ENCODE peak calls at places on chromosome 17, in ten cellular contexts. One of them, this sample, is unnamed.
A peak's percentile ranks its signal among the peaks of the same experiment; 100 is the strongest.

GRCh38 chr17:82901356-82901755 is 61.5 kb upstream of the ZNF750 start:
- DNase-seq in tibial artery: no peak
- DNase-seq in fibroblast of lung: no peak
- DNase-seq in IMR-90: no peak
- DNase-seq in mesenchymal stem cell: no peak
- DNase-seq in cardiac muscle cell: no peak
- DNase-seq in lung: no peak
- DNase-seq in tibial nerve: no peak
- DNase-seq in mucosa of descending colon: no peak
- DNase-seq in adipocyte: no peak
- DNase-seq in this sample: no peak

GRCh38 chr17:17021194-17021863 is 20.9 kb upstream of the MPRIP start:
- DNase-seq in tibial artery: peak; percentile 65
- DNase-seq in fibroblast of lung: peak; percentile 70
- DNase-seq in IMR-90: no peak
- DNase-seq in mesenchymal stem cell: no peak
- DNase-seq in cardiac muscle cell: peak; percentile 63
- DNase-seq in lung: peak; percentile 62
- DNase-seq in tibial nerve: peak; percentile 34
- DNase-seq in mucosa of descending colon: peak; percentile 36
- DNase-seq in adipocyte: peak; percentile 37
- DNase-seq in this sample: peak; percentile 79

GRCh38 chr17:81713004-81713555 is 996 bp downstream of the SLC25A10 start:
- DNase-seq in tibial artery: no peak
- DNase-seq in fibroblast of lung: no peak
- DNase-seq in IMR-90: no peak
- DNase-seq in mesenchymal stem cell: no peak
- DNase-seq in cardiac muscle cell: peak; percentile 16
- DNase-seq in lung: no peak
- DNase-seq in tibial nerve: no peak
- DNase-seq in mucosa of descending colon: no peak
- DNase-seq in adipocyte: peak; percentile 22
- DNase-seq in this sample: no peak

GRCh38 chr17:8466873-8467272 is 31.2 kb downstream of the NDEL1 start:
- DNase-seq in tibial artery: no peak
- DNase-seq in fibroblast of lung: no peak
- DNase-seq in IMR-90: no peak
- DNase-seq in mesenchymal stem cell: no peak
- DNase-seq in cardiac muscle cell: no peak
- DNase-seq in lung: no peak
- DNase-seq in tibial nerve: no peak
- DNase-seq in mucosa of descending colon: no peak
- DNase-seq in adipocyte: no peak
- DNase-seq in this sample: no peak

GRCh38 chr17:8949061-8949622 is 16.4 kb downstream of the PIK3R5 start:
- DNase-seq in tibial artery: no peak
- DNase-seq in fibroblast of lung: no peak
- DNase-seq in IMR-90: no peak
- DNase-seq in mesenchymal stem cell: no peak
- DNase-seq in cardiac muscle cell: no peak
- DNase-seq in lung: no peak
- DNase-seq in tibial nerve: no peak
- DNase-seq in mucosa of descending colon: no peak
- DNase-seq in adipocyte: no peak
- DNase-seq in this sample: no peak

GRCh38 chr17:676060-676745 is 38.4 kb downstream of the VPS53 start:
- DNase-seq in tibial artery: peak; percentile 44
- DNase-seq in fibroblast of lung: peak; percentile 85
- DNase-seq in IMR-90: peak; percentile 83
- DNase-seq in mesenchymal stem cell: no peak
- DNase-seq in cardiac muscle cell: peak; percentile 20
- DNase-seq in lung: no peak
- DNase-seq in tibial nerve: no peak
- DNase-seq in mucosa of descending colon: no peak
- DNase-seq in adipocyte: no peak
- DNase-seq in this sample: no peak

GRCh38 chr17:70699408-70699807 is 530.1 kb downstream of the KCNJ2 start:
- DNase-seq in tibial artery: no peak
- DNase-seq in fibroblast of lung: no peak
- DNase-seq in IMR-90: no peak
- DNase-seq in mesenchymal stem cell: no peak
- DNase-seq in cardiac muscle cell: no peak
- DNase-seq in lung: no peak
- DNase-seq in tibial nerve: no peak
- DNase-seq in mucosa of descending colon: no peak
- DNase-seq in adipocyte: no peak
- DNase-seq in this sample: no peak

GRCh38 chr17:28717578-28718316 is at the start of gene RAB34:
- DNase-seq in tibial artery: peak; percentile 70
- DNase-seq in fibroblast of lung: peak; percentile 91
- DNase-seq in IMR-90: peak; percentile 89
- DNase-seq in mesenchymal stem cell: peak; percentile 94
- DNase-seq in cardiac muscle cell: peak; percentile 94
- DNase-seq in lung: peak; percentile 77
- DNase-seq in tibial nerve: peak; percentile 63
- DNase-seq in mucosa of descending colon: peak; percentile 50
- DNase-seq in adipocyte: peak; percentile 97
- DNase-seq in this sample: no peak

GRCh38 chr17:44187131-44187899 is 543 bp downstream of the TMUB2 start:
- DNase-seq in tibial artery: no peak
- DNase-seq in fibroblast of lung: peak; percentile 42
- DNase-seq in IMR-90: peak; percentile 46
- DNase-seq in mesenchymal stem cell: peak; percentile 32
- DNase-seq in cardiac muscle cell: peak; percentile 61
- DNase-seq in lung: no peak
- DNase-seq in tibial nerve: no peak
- DNase-seq in mucosa of descending colon: peak; percentile 55
- DNase-seq in adipocyte: peak; percentile 85
- DNase-seq in this sample: peak; percentile 34

GRCh38 chr17:42519546-42520444 is 16.2 kb upstream of the NAGLU start:
- DNase-seq in tibial artery: peak; percentile 98
- DNase-seq in fibroblast of lung: peak; percentile 99
- DNase-seq in IMR-90: peak; percentile 99
- DNase-seq in mesenchymal stem cell: peak; percentile 98
- DNase-seq in cardiac muscle cell: peak; percentile 99
- DNase-seq in lung: peak; percentile 86
- DNase-seq in tibial nerve: peak; percentile 98
- DNase-seq in mucosa of descending colon: peak; percentile 81
- DNase-seq in adipocyte: peak; percentile 99
- DNase-seq in this sample: peak; percentile 45

GRCh38 chr17:354651-355556 is 2.3 kb upstream of the RPH3AL start:
- DNase-seq in tibial artery: no peak
- DNase-seq in fibroblast of lung: no peak
- DNase-seq in IMR-90: no peak
- DNase-seq in mesenchymal stem cell: no peak
- DNase-seq in cardiac muscle cell: no peak
- DNase-seq in lung: peak; percentile 83
- DNase-seq in tibial nerve: no peak
- DNase-seq in mucosa of descending colon: no peak
- DNase-seq in adipocyte: no peak
- DNase-seq in this sample: peak; percentile 12

GRCh38 chr17:46262271-46262670 is 32.7 kb upstream of the LRRC37A start:
- DNase-seq in tibial artery: no peak
- DNase-seq in fibroblast of lung: no peak
- DNase-seq in IMR-90: no peak
- DNase-seq in mesenchymal stem cell: peak; percentile 17
- DNase-seq in cardiac muscle cell: no peak
- DNase-seq in lung: no peak
- DNase-seq in tibial nerve: no peak
- DNase-seq in mucosa of descending colon: no peak
- DNase-seq in adipocyte: no peak
- DNase-seq in this sample: no peak

GRCh38 chr17:36824678-36825091 is 112.6 kb upstream of the LHX1 start:
- DNase-seq in tibial artery: no peak
- DNase-seq in fibroblast of lung: no peak
- DNase-seq in IMR-90: no peak
- DNase-seq in mesenchymal stem cell: no peak
- DNase-seq in cardiac muscle cell: peak; percentile 11
- DNase-seq in lung: no peak
- DNase-seq in tibial nerve: no peak
- DNase-seq in mucosa of descending colon: no peak
- DNase-seq in adipocyte: no peak
- DNase-seq in this sample: no peak

GRCh38 chr17:82914375-82914774 is 74.6 kb upstream of the ZNF750 start:
- DNase-seq in tibial artery: no peak
- DNase-seq in fibroblast of lung: no peak
- DNase-seq in IMR-90: no peak
- DNase-seq in mesenchymal stem cell: no peak
- DNase-seq in cardiac muscle cell: peak; percentile 7
- DNase-seq in lung: no peak
- DNase-seq in tibial nerve: no peak
- DNase-seq in mucosa of descending colon: no peak
- DNase-seq in adipocyte: no peak
- DNase-seq in this sample: no peak

GRCh38 chr17:54373970-54374369 is 526.7 kb upstream of the TOM1L1 start:
- DNase-seq in tibial artery: no peak
- DNase-seq in fibroblast of lung: no peak
- DNase-seq in IMR-90: no peak
- DNase-seq in mesenchymal stem cell: no peak
- DNase-seq in cardiac muscle cell: no peak
- DNase-seq in lung: no peak
- DNase-seq in tibial nerve: no peak
- DNase-seq in mucosa of descending colon: no peak
- DNase-seq in adipocyte: no peak
- DNase-seq in this sample: no peak

GRCh38 chr17:9002610-9003354 is 18.5 kb upstream of the NTN1 start:
- DNase-seq in tibial artery: no peak
- DNase-seq in fibroblast of lung: peak; percentile 30
- DNase-seq in IMR-90: no peak
- DNase-seq in mesenchymal stem cell: no peak
- DNase-seq in cardiac muscle cell: peak; percentile 18
- DNase-seq in lung: no peak
- DNase-seq in tibial nerve: no peak
- DNase-seq in mucosa of descending colon: no peak
- DNase-seq in adipocyte: no peak
- DNase-seq in this sample: no peak

GRCh38 chr17:50593321-50593720 is 32.8 kb downstream of the CACNA1G start:
- DNase-seq in tibial artery: no peak
- DNase-seq in fibroblast of lung: no peak
- DNase-seq in IMR-90: no peak
- DNase-seq in mesenchymal stem cell: peak; percentile 13
- DNase-seq in cardiac muscle cell: no peak
- DNase-seq in lung: peak; percentile 66
- DNase-seq in tibial nerve: no peak
- DNase-seq in mucosa of descending colon: no peak
- DNase-seq in adipocyte: no peak
- DNase-seq in this sample: no peak

GRCh38 chr17:38885044-38885727 is 15.3 kb downstream of the LASP1 start:
- DNase-seq in tibial artery: no peak
- DNase-seq in fibroblast of lung: no peak
- DNase-seq in IMR-90: no peak
- DNase-seq in mesenchymal stem cell: no peak
- DNase-seq in cardiac muscle cell: no peak
- DNase-seq in lung: no peak
- DNase-seq in tibial nerve: no peak
- DNase-seq in mucosa of descending colon: peak; percentile 41
- DNase-seq in adipocyte: no peak
- DNase-seq in this sample: peak; percentile 96
- H3K4me3 ChIP-seq in tibial artery: no peak overlapping the region
- H3K4me3 ChIP-seq in fibroblast of lung: no peak overlapping the region
- H3K4me3 ChIP-seq in IMR-90: no peak overlapping the region
- H3K4me3 ChIP-seq in mesenchymal stem cell: no peak overlapping the region
- H3K4me3 ChIP-seq in cardiac muscle cell: no peak overlapping the region
- H3K4me3 ChIP-seq in lung: no peak overlapping the region
- H3K4me3 ChIP-seq in tibial nerve: no peak overlapping the region
- H3K4me3 ChIP-seq in mucosa of descending colon: no peak overlapping the region
- H3K4me3 ChIP-seq in adipocyte: no peak overlapping the region
- H3K4me3 ChIP-seq in this sample: no peak overlapping the region

GRCh38 chr17:53122966-53123365 is 699.8 kb upstream of the KIF2B start:
- DNase-seq in tibial artery: no peak
- DNase-seq in fibroblast of lung: no peak
- DNase-seq in IMR-90: no peak
- DNase-seq in mesenchymal stem cell: no peak
- DNase-seq in cardiac muscle cell: no peak
- DNase-seq in lung: no peak
- DNase-seq in tibial nerve: no peak
- DNase-seq in mucosa of descending colon: no peak
- DNase-seq in adipocyte: no peak
- DNase-seq in this sample: no peak
- H3K9me3 ChIP-seq in tibial artery: no peaks in the 10 kb centered on the region
- H3K9me3 ChIP-seq in fibroblast of lung: no peaks in the 10 kb centered on the region
- H3K9me3 ChIP-seq in IMR-90: no peaks in the 10 kb centered on the region
- H3K9me3 ChIP-seq in mesenchymal stem cell: peaks cover under 1% of the 10 kb centered on the region
- H3K9me3 ChIP-seq in cardiac muscle cell: no peaks in the 10 kb centered on the region
- H3K9me3 ChIP-seq in lung: no peaks in the 10 kb centered on the region
- H3K9me3 ChIP-seq in tibial nerve: no peaks in the 10 kb centered on the region
- H3K9me3 ChIP-seq in mucosa of descending colon: no peaks in the 10 kb centered on the region
- H3K9me3 ChIP-seq in adipocyte: no peaks in the 10 kb centered on the region
- H3K9me3 ChIP-seq in this sample: no peaks in the 10 kb centered on the region

GRCh38 chr17:74448774-74449173 is 16.9 kb downstream of the GPRC5C start:
- DNase-seq in tibial artery: no peak
- DNase-seq in fibroblast of lung: no peak
- DNase-seq in IMR-90: no peak
- DNase-seq in mesenchymal stem cell: no peak
- DNase-seq in cardiac muscle cell: no peak
- DNase-seq in lung: no peak
- DNase-seq in tibial nerve: no peak
- DNase-seq in mucosa of descending colon: no peak
- DNase-seq in adipocyte: no peak
- DNase-seq in this sample: no peak

GRCh38 chr17:74444406-74444805 is 12.5 kb downstream of the GPRC5C start:
- DNase-seq in tibial artery: peak; percentile 82
- DNase-seq in fibroblast of lung: no peak
- DNase-seq in IMR-90: no peak
- DNase-seq in mesenchymal stem cell: no peak
- DNase-seq in cardiac muscle cell: peak; percentile 69
- DNase-seq in lung: no peak
- DNase-seq in tibial nerve: peak; percentile 63
- DNase-seq in mucosa of descending colon: no peak
- DNase-seq in adipocyte: no peak
- DNase-seq in this sample: no peak

GRCh38 chr17:74447628-74448159 is 15.8 kb downstream of the GPRC5C start:
- DNase-seq in tibial artery: no peak
- DNase-seq in fibroblast of lung: no peak
- DNase-seq in IMR-90: no peak
- DNase-seq in mesenchymal stem cell: no peak
- DNase-seq in cardiac muscle cell: no peak
- DNase-seq in lung: no peak
- DNase-seq in tibial nerve: no peak
- DNase-seq in mucosa of descending colon: no peak
- DNase-seq in adipocyte: no peak
- DNase-seq in this sample: no peak

GRCh38 chr17:74445156-74445555 is 13.3 kb downstream of the GPRC5C start:
- DNase-seq in tibial artery: no peak
- DNase-seq in fibroblast of lung: no peak
- DNase-seq in IMR-90: no peak
- DNase-seq in mesenchymal stem cell: no peak
- DNase-seq in cardiac muscle cell: no peak
- DNase-seq in lung: no peak
- DNase-seq in tibial nerve: no peak
- DNase-seq in mucosa of descending colon: no peak
- DNase-seq in adipocyte: no peak
- DNase-seq in this sample: no peak

GRCh38 chr17:74446551-74447500 is 14.9 kb downstream of the GPRC5C start:
- DNase-seq in tibial artery: peak; percentile 88
- DNase-seq in fibroblast of lung: no peak
- DNase-seq in IMR-90: no peak
- DNase-seq in mesenchymal stem cell: no peak
- DNase-seq in cardiac muscle cell: peak; percentile 61
- DNase-seq in lung: no peak
- DNase-seq in tibial nerve: no peak
- DNase-seq in mucosa of descending colon: no peak
- DNase-seq in adipocyte: no peak
- DNase-seq in this sample: no peak
- H3K4me1 ChIP-seq in tibial artery: peaks cover 98% of the 10 kb centered on the region
- H3K4me1 ChIP-seq in fibroblast of lung: no peaks in the 10 kb centered on the region
- H3K4me1 ChIP-seq in IMR-90: no peaks in the 10 kb centered on the region
- H3K4me1 ChIP-seq in mesenchymal stem cell: peaks cover 42% of the 10 kb centered on the region
- H3K4me1 ChIP-seq in cardiac muscle cell: peaks cover 25% of the 10 kb centered on the region
- H3K4me1 ChIP-seq in lung: peaks cover 32% of the 10 kb centered on the region
- H3K4me1 ChIP-seq in tibial nerve: peaks cover 34% of the 10 kb centered on the region
- H3K4me1 ChIP-seq in mucosa of descending colon: peaks cover 32% of the 10 kb centered on the region
- H3K4me1 ChIP-seq in adipocyte: peaks cover 22% of the 10 kb centered on the region
- H3K4me1 ChIP-seq in this sample: peaks cover 9% of the 10 kb centered on the region

GRCh38 chr17:78486228-78486802 is 90.9 kb downstream of the DNAH17 start:
- DNase-seq in tibial artery: no peak
- DNase-seq in fibroblast of lung: no peak
- DNase-seq in IMR-90: no peak
- DNase-seq in mesenchymal stem cell: no peak
- DNase-seq in cardiac muscle cell: no peak
- DNase-seq in lung: no peak
- DNase-seq in tibial nerve: no peak
- DNase-seq in mucosa of descending colon: no peak
- DNase-seq in adipocyte: no peak
- DNase-seq in this sample: no peak
- H3K4me3 ChIP-seq in tibial artery: no peak overlapping the region
- H3K4me3 ChIP-seq in fibroblast of lung: no peak overlapping the region
- H3K4me3 ChIP-seq in IMR-90: no peak overlapping the region
- H3K4me3 ChIP-seq in mesenchymal stem cell: no peak overlapping the region
- H3K4me3 ChIP-seq in cardiac muscle cell: no peak overlapping the region
- H3K4me3 ChIP-seq in lung: no peak overlapping the region
- H3K4me3 ChIP-seq in tibial nerve: no peak overlapping the region
- H3K4me3 ChIP-seq in mucosa of descending colon: no peak overlapping the region
- H3K4me3 ChIP-seq in adipocyte: no peak overlapping the region
- H3K4me3 ChIP-seq in this sample: no peak overlapping the region